ENCODE peak calls at places on chromosome 16, in four cellular contexts. V is transverse colon, R is nephron progenitor cell, L is neural crest cell. U is an unnamed sample.

GRCh38 chr16:3431779-3432219 is 11.5 kb downstream of the ZNF597 start:
- DNase-seq in L (no peak), V (peak), R (no peak), U (no peak)

GRCh38 chr16:48906076-48906475 is 296.1 kb upstream of the N4BP1 start:
- DNase-seq in V (no peak), R (no peak), L (no peak), U (no peak)

GRCh38 chr16:65409505-65409904 is 287.6 kb upstream of the CDH11 start:
- DNase-seq in L (no peak), R (no peak), V (no peak), U (no peak)

GRCh38 chr16:89359296-89360147 is 130.8 kb downstream of the ANKRD11 start:
- DNase-seq in R (no peak), V (no peak), L (no peak), U (no peak)

GRCh38 chr16:89401641-89402445 is 88.5 kb downstream of the ANKRD11 start:
- DNase-seq in R (no peak), V (no peak), L (no peak), U (no peak)

GRCh38 chr16:149024-149675 is 3.3 kb upstream of the HBZ start:
- DNase-seq in V (no peak), L (no peak), R (no peak), U (no peak)

GRCh38 chr16:80735846-80736245 is 68.6 kb downstream of the CDYL2 start:
- DNase-seq in V (no peak), R (no peak), L (no peak), U (no peak)

GRCh38 chr16:69651217-69651616 is 75.1 kb downstream of the NQO1 start:
- DNase-seq in L (no peak), R (no peak), V (no peak), U (no peak)

GRCh38 chr16:10322723-10323527 is 62.9 kb upstream of the ATF7IP2 start:
- DNase-seq in L (no peak), V (no peak), R (peak), U (no peak)

GRCh38 chr16:56353054-56353921 is 72.1 kb downstream of the AMFR start:
- DNase-seq in V (peak), L (no peak), R (no peak), U (peak)

GRCh38 chr16:88549671-88550643 is 20.2 kb upstream of the ZC3H18 start:
- DNase-seq in R (no peak), L (no peak), V (no peak), U (peak)

GRCh38 chr16:56423584-56424403 is 1.6 kb downstream of the AMFR start:
- DNase-seq in V (no peak), R (no peak), L (no peak), U (no peak)

DNA sequence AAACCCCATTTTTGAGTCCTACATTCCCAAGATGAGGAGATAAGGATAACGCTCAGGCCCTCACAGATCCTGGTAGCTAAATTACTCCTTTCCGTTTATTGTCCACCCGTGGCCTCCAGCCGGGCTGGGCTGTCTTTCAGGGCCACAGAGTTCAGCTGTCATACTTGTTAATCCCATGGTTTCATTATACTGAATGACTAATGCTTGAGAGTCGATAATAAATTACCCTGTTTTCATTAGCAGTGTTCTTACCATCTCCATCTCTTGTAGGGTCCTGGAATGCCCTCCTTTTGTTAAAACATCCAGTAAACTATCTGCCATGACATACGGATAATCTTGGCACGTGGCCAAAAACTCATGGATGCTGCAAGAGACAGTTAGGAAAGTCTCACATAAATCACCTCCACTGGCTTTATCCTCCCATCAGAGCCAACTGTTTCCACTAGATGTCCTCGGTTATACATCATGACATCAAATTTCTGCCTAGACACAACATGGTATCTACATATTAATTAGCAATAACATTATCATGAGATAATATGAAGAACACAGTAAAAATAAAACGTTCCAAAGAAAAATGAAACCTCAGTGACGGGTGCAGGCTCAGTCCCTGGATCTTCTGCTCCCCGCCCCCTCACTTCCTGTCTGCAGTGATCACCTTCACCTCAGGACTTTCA is 45.3 kb downstream of the BRD7 start:
- DNase-seq in V (no peak), R (no peak), L (no peak), U (no peak)
- TF ChIP-seq CTCF in V (no peak), R (peak), L (peak), U (no peak)

GRCh38 chr16:53945996-53946395 is 242.0 kb downstream of the FTO start:
- DNase-seq in V (no peak), R (no peak), L (no peak), U (no peak)
- TF ChIP-seq CTCF in V (peak), R (peak), L (peak), U (peak)

DNA sequence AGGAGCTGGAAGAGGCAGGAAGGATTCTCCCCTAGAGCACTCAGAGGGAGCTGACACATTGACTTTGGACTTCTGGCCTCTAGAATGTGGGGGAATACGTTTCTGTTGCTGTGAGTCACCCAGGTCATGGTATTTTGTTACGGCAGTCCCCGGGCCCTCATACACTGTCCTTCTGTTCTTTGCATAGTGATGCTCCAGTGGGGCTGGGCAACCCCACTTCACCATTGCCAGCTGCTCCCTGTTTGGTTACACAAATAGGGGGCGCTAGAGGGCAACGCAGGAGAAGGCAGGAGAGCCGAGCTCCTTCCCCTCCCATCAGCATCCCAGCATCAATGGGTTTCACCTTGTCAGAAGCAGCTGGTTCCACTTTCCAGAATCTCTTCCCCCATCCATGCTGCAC is 257.7 kb upstream of the FOXF1 start:
- DNase-seq in L (peak), V (peak), R (peak), U (peak)
- TF ChIP-seq CTCF in L (peak), V (peak), R (peak), U (peak)

GRCh38 chr16:58960484-58960883 is 226.4 kb upstream of the GOT2 start:
- DNase-seq in L (no peak), V (no peak), R (no peak), U (no peak)

GRCh38 chr16:58963479-58963878 is 229.4 kb upstream of the GOT2 start:
- DNase-seq in V (no peak), L (no peak), R (no peak), U (no peak)

GRCh38 chr16:58960034-58960433 is 225.9 kb upstream of the GOT2 start:
- DNase-seq in L (no peak), R (no peak), V (no peak), U (no peak)
- TF ChIP-seq CTCF in L (no peak), R (no peak), V (no peak), U (no peak)

DNA sequence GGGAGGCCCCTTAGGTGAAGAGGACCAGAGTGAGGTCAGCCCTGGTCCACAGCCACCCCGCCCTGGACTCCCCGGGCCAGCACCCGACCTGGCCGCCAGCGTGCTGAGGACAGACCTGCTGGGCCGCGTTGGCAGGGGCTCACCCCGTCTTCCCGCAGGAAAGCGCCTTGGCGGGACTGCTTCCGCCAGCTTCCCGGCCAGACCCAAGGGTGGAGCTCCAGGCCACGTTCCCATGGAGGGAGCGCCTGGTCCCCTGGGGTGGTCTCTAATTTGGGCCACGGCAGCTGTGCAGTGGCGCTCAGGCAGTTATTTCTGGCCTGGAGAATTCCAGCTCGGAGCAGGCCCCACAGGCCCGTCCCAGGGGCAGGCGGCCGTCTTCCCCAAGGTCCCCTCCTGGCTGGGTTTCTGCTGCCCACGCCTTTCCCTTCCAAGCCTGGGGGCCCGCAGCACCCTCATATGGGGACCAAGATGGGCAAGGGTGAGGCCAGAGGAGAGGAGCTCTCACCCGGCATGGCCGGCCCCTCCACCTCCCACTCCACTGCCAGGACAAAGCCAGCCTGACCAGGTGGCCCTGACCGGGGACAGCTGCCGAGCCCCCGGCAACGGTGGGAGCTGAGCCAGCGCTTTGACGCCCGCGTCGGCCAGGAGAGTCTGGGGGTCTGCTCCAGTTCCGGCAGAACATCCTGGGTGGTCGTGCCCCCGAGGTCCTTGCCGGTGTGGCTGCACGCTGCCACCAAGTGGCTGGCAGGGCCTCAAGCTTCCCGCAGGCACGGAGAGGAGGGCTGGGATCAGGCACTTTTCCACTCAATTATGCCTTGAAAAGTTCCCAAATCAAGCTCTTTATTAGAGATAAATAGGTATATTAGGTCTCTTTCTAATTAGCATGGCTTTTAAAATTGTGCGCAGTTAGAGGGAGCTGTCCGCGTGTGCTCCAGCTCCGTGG is 28.1 kb downstream of the CACNA1H start:
- DNase-seq in L (no peak), R (peak), V (no peak), U (peak)
- TF ChIP-seq CTCF in L (peak), R (no peak), V (no peak), U (no peak)

U was measured in glutamatergic neuron.